ENCODE peak calls at places on chromosomes 4 and X, in nine cellular contexts. S is breast epithelium, Y is Panc1, W is stomach, U is HCT116, A is GM23338, H is K562, T is GM12878, F is H1. J is an unnamed sample. For H3K4me1, the result is how much of the 10 kb centered on the place peaks cover.

GRCh38 chr4:74166823-74167222 is 8.9 kb downstream of the MTHFD2L start:
- DNase-seq in S (no peak), Y (no peak), W (no peak), U (no peak), A (no peak), H (no peak), T (no peak), F (no peak), J (no peak)

GRCh38 chrX:153971124-153971631 is 440 bp downstream of the HCFC1 start:
- DNase-seq in S (peak), Y (peak), W (peak), U (peak), A (peak), H (peak), T (peak), F (no peak), J (peak)

GRCh38 chrX:139158256-139158655 is 372.3 kb upstream of the F9 start:
- DNase-seq in S (no peak), Y (no peak), W (peak), U (no peak), A (peak), H (no peak), T (no peak), F (no peak), J (no peak)

GRCh38 chr4:110611968-110612447 is 10.9 kb downstream of the PITX2 start:
- DNase-seq in S (no peak), Y (no peak), W (no peak), U (no peak), A (peak), H (no peak), T (no peak), F (no peak), J (no peak)

GRCh38 chr4:101337688-101338087 is 9.6 kb downstream of the PPP3CA start:
- DNase-seq in S (no peak), Y (no peak), W (no peak), U (no peak), A (no peak), H (no peak), T (no peak), F (no peak), J (no peak)

GRCh38 chr4:134024251-134024650 is 177.3 kb downstream of the PABPC4L start:
- DNase-seq in S (no peak), Y (no peak), W (no peak), U (peak), A (peak), H (no peak), T (no peak), F (no peak), J (peak)

GRCh38 chrX:132412208-132412607 is 76.6 kb downstream of the MBNL3 start:
- DNase-seq in S (no peak), Y (no peak), W (no peak), U (no peak), A (peak), H (no peak), T (no peak), F (no peak), J (no peak)

GRCh38 chr4:93791570-93792195 is 36.9 kb upstream of the ATOH1 start:
- DNase-seq in S (no peak), Y (peak), W (peak), U (peak), A (peak), H (peak), T (no peak), F (no peak), J (peak)

GRCh38 chrX:118657413-118657812 is 70.0 kb upstream of the IL13RA1 start:
- DNase-seq in S (no peak), Y (no peak), W (no peak), U (no peak), A (no peak), H (no peak), T (no peak), F (no peak), J (no peak)

GRCh38 chr4:26264109-26264508 is 56.7 kb upstream of the RBPJ start:
- DNase-seq in S (no peak), Y (no peak), W (no peak), U (no peak), A (no peak), H (no peak), T (no peak), F (no peak), J (no peak)

GRCh38 chr4:102734591-102735385 is 26.0 kb downstream of the MANBA start:
- DNase-seq in S (no peak), Y (no peak), W (peak), U (no peak), A (no peak), H (no peak), T (peak), F (no peak), J (no peak)

GRCh38 chr4:141402696-141403095 is 182.0 kb downstream of the ZNF330 start:
- DNase-seq in S (no peak), Y (no peak), W (no peak), U (no peak), A (no peak), H (no peak), T (no peak), F (no peak), J (no peak)

GRCh38 chr4:149371021-149371420 is 444.6 kb downstream of the IQCM start:
- DNase-seq in S (no peak), Y (peak), W (no peak), U (peak), A (peak), H (no peak), T (no peak), F (peak), J (no peak)

GRCh38 chr4:184439856-184440592 is 34.3 kb downstream of the IRF2 start:
- DNase-seq in S (no peak), Y (no peak), W (peak), U (no peak), A (no peak), H (no peak), T (no peak), F (no peak), J (peak)

GRCh38 chr4:75634281-75634680 is 4.0 kb upstream of the CDKL2 start:
- DNase-seq in S (no peak), Y (no peak), W (no peak), U (no peak), A (no peak), H (no peak), T (no peak), F (no peak), J (no peak)

GRCh38 chr4:182862166-182862875 is 54.9 kb downstream of the DCTD start:
- DNase-seq in S (no peak), Y (no peak), W (peak), U (no peak), A (peak), H (no peak), T (no peak), F (no peak), J (no peak)

GRCh38 chr4:153641532-153641931 is 42.5 kb upstream of the TLR2 start:
- DNase-seq in S (no peak), Y (no peak), W (no peak), U (no peak), A (no peak), H (no peak), T (no peak), F (no peak), J (no peak)

GRCh38 chr4:68905598-68906237 is 45.9 kb downstream of the UGT2A3 start:
- DNase-seq in S (no peak), Y (no peak), W (peak), U (no peak), A (peak), H (no peak), T (no peak), F (no peak), J (peak)
- H3K27ac ChIP-seq in S (peak), Y (no peak), W (peak), U (no peak), A (peak), H (no peak), T (no peak), F (peak), J (peak)

DNA sequence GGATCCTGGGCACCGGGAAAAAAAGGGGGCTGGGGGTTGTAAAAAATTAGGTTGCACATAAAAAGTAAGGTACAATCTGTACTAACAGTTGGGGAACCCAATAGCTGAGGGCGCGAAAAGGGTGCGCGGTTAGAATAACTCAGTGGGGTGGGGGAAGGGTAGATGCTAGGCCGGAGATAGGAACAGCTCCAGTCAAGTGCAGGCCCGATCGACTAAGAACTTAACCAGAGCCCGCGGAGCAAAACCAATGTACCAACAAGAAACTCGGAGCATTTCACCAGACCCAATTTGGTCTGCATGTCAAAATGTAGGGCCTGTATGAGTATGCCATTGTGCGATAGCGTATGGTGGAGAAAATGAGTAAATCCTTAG is 1.3 kb downstream of the HNRNPD start:
- DNase-seq in S (no peak), Y (no peak), W (peak), U (no peak), A (peak), H (peak), T (no peak), F (no peak), J (peak)
- H3K4me1 ChIP-seq in S (under half), Y (under half), W (under half), U (under half), A (under half), H (under half), T (under half), F (under half), J (under half)

GRCh38 chrX:15465347-15465746 is 27.8 kb downstream of the PIR start:
- DNase-seq in S (no peak), Y (no peak), W (no peak), U (no peak), A (no peak), H (no peak), T (peak), F (no peak), J (no peak)
- TF ChIP-seq POLR2AphosphoS5 in S (no peak), Y (no peak), W (no peak), U (no peak), A (no peak), H (no peak), T (no peak), F (no peak), J (no peak)

DNA sequence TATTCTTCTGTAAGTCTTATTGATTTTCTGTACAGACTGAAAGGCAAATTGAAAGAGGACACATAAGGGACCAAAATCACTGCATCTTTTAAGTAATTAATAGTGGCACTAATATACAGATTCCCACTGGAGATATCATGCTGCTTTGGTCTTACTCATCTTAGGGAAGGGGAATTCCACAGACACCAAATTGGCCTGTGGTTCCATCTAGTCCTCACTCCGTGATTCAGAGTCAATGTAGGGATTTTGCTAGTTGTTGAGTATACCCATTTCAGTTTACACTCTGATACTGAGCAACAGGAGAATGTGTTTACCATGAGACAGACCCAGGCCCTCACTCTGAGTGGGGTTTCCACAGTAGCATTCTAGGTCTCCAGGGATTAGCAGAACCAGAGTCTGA is 47.6 kb upstream of the AGA start:
- DNase-seq in S (no peak), Y (no peak), W (no peak), U (no peak), A (no peak), H (no peak), T (no peak), F (no peak), J (no peak)
- H3K27ac ChIP-seq in S (no peak), Y (no peak), W (no peak), U (no peak), A (no peak), H (no peak), T (no peak), F (no peak), J (no peak)